ENCODE peak calls at places on chromosomes 6 and 20, in six cellular contexts. T, F, D, C, I and J are unnamed samples.

GRCh38 chr6:137094411-137095008 is 49.7 kb upstream of the IL20RA start:
- DNase-seq in T (peak; percentile 51), D (no peak), F (peak; percentile 91), I (peak; percentile 65), C (no peak), J (peak; percentile 83)

GRCh38 chr20:59663513-59663890 is 59.2 kb downstream of the PHACTR3 start:
- DNase-seq in D (no peak), F (no peak), I (no peak), C (peak; percentile 38), T (no peak), J (no peak)

GRCh38 chr6:30881987-30882763 is 2.1 kb upstream of the DDR1 start:
- DNase-seq in D (no peak), C (no peak), I (no peak), T (peak; percentile 21), F (no peak), J (no peak)

GRCh38 chr20:3074812-3075211 is 3.4 kb downstream of the OXT start:
- DNase-seq in D (no peak), C (no peak), I (no peak), F (no peak), T (no peak), J (no peak)

GRCh38 chr6:45927421-45928234 is 88.0 kb downstream of the CLIC5 start:
- DNase-seq in I (no peak), T (no peak), C (no peak), D (no peak), F (no peak), J (no peak)

GRCh38 chr20:41512624-41513023 is 105.6 kb downstream of the CHD6 start:
- DNase-seq in T (peak; percentile 44), F (no peak), I (no peak), C (no peak), D (no peak), J (no peak)

GRCh38 chr6:160431791-160432404 is 83.7 kb downstream of the SLC22A3 start:
- DNase-seq in F (no peak), T (no peak), I (no peak), C (no peak), D (no peak), J (no peak)

GRCh38 chr20:57698191-57698866 is 11.5 kb downstream of the PMEPA1 start:
- DNase-seq in F (peak; percentile 91), D (no peak), I (peak; percentile 74), C (no peak), T (peak; percentile 86), J (peak; percentile 99)

GRCh38 chr6:156691018-156691417 is 86.2 kb upstream of the ARID1B start:
- DNase-seq in T (no peak), D (no peak), F (no peak), I (no peak), C (no peak), J (no peak)

GRCh38 chr6:50637267-50637666 is 76.1 kb upstream of the TFAP2D start:
- DNase-seq in C (no peak), F (no peak), I (no peak), T (no peak), D (no peak), J (no peak)

GRCh38 chr20:59063358-59064213 is 21.0 kb upstream of the PRELID3B start:
- DNase-seq in T (no peak), C (no peak), D (no peak), I (no peak), F (no peak), J (peak; percentile 34)

GRCh38 chr6:121806116-121806515 is 370.7 kb downstream of the GJA1 start:
- DNase-seq in T (no peak), D (no peak), C (no peak), F (no peak), I (no peak), J (no peak)

GRCh38 chr6:29797120-29797519 is 30.5 kb upstream of the HLA-G start:
- DNase-seq in D (no peak), T (no peak), F (peak; percentile 10), C (no peak), I (no peak), J (no peak)

GRCh38 chr20:51700809-51701285 is 67.3 kb downstream of the ATP9A start:
- DNase-seq in I (no peak), F (peak; percentile 50), D (no peak), T (peak; percentile 23), C (peak; percentile 44), J (peak; percentile 80)

GRCh38 chr20:16537918-16538317 is 35.3 kb downstream of the KIF16B start:
- DNase-seq in F (no peak), I (no peak), D (no peak), C (no peak), T (no peak), J (no peak)

GRCh38 chr6:15574497-15574896 is 88.3 kb downstream of the DTNBP1 start:
- DNase-seq in I (no peak), D (no peak), T (no peak), F (no peak), C (no peak), J (no peak)

GRCh38 chr20:40628877-40629276 is 60.2 kb downstream of the MAFB start:
- DNase-seq in T (no peak), D (no peak), C (no peak), I (no peak), F (no peak), J (no peak)

GRCh38 chr6:39453236-39453635 is 130.7 kb upstream of the KCNK16 start:
- DNase-seq in T (no peak), D (no peak), F (no peak), I (no peak), C (no peak), J (no peak)

GRCh38 chr6:122289721-122290501 is 109.5 kb upstream of the HSF2 start:
- DNase-seq in F (peak; percentile 29), C (no peak), I (no peak), D (no peak), T (no peak), J (peak; percentile 15)

GRCh38 chr20:19757487-19757972 is 528 bp upstream of the RIN2 start:
- DNase-seq in I (no peak), F (no peak), T (peak; percentile 85), C (no peak), D (peak; percentile 82), J (peak; percentile 74)

GRCh38 chr6:97038437-97038836 is 113.9 kb downstream of the KLHL32 start:
- DNase-seq in I (no peak), T (no peak), F (no peak), C (no peak), D (no peak), J (no peak)

GRCh38 chr20:54184920-54185626 is 11.3 kb upstream of the CYP24A1 start:
- DNase-seq in I (no peak), F (no peak), D (no peak), T (no peak), C (no peak), J (peak; percentile 67)

GRCh38 chr6:138545621-138545980 is 46.3 kb upstream of the NHSL1 start:
- DNase-seq in D (peak; percentile 61), C (no peak), I (no peak), F (no peak), T (no peak), J (no peak)

GRCh38 chr6:130457605-130458004 is 91.8 kb downstream of the TMEM200A start:
- DNase-seq in F (no peak), T (no peak), I (no peak), C (no peak), D (no peak), J (no peak)

GRCh38 chr6:159608961-159609673 is 83.9 kb downstream of the SOD2 start:
- DNase-seq in C (no peak), D (no peak), T (no peak), F (peak; percentile 61), I (no peak), J (peak; percentile 34)

GRCh38 chr6:36851149-36851614 is 11.9 kb upstream of the CPNE5 start:
- DNase-seq in T (peak; percentile 72), F (peak; percentile 88), C (peak; percentile 61), D (no peak), I (no peak), J (peak; percentile 81)

GRCh38 chr6:137218473-137218916 is 690 bp downstream of the IFNGR1 start:
- DNase-seq in C (peak; percentile 19), I (peak; percentile 72), F (peak; percentile 86), T (peak; percentile 76), D (no peak), J (peak; percentile 60)

GRCh38 chr6:127952831-127953230 is 52.0 kb upstream of the THEMIS start:
- DNase-seq in I (no peak), D (no peak), C (peak; percentile 17), F (no peak), T (no peak), J (no peak)

GRCh38 chr6:2951723-2952122 is 19.6 kb downstream of the SERPINB6 start:
- DNase-seq in F (peak; percentile 25), D (no peak), C (no peak), T (peak; percentile 60), I (no peak), J (no peak)